ENCODE peak calls at places on chromosomes 11 and 22, in eight cellular contexts. C is ovary; U is CD4-positive, alpha-beta memory T cell; B is effector memory CD4-positive, alpha-beta T cell; T is C1 segment of cervical spinal cord; X is heart right ventricle; Q is activated T-helper 1 cell treated with anti-CD3 and anti-CD28 coated beads, Interleukin-2, amount 50 U/mL, for 16 hours; Y is skeletal muscle cell. J is an unnamed sample.

GRCh38 chr11:113796663-113797259 is 17.2 kb downstream of the CLDN25 start:
- DNase-seq in C (no peak), U (no peak), B (peak; percentile 5), T (peak; percentile 21), X (no peak), Q (no peak), Y (no peak), J (no peak)

GRCh38 chr11:28338371-28338770 is 230.2 kb downstream of the METTL15 start:
- DNase-seq in C (no peak), U (no peak), B (no peak), T (no peak), X (no peak), Q (no peak), Y (no peak), J (no peak)

GRCh38 chr11:8034604-8035224 is 46.3 kb upstream of the TUB start:
- DNase-seq in C (no peak), U (no peak), B (no peak), T (no peak), X (no peak), Q (no peak), Y (no peak), J (no peak)

GRCh38 chr11:103528046-103528445 is 418.8 kb downstream of the DYNC2H1 start:
- DNase-seq in C (no peak), U (no peak), B (no peak), T (no peak), X (no peak), Q (no peak), Y (no peak), J (no peak)

GRCh38 chr11:85913486-85913885 is 58.3 kb downstream of the CCDC83 start:
- DNase-seq in C (no peak), U (no peak), B (no peak), T (no peak), X (no peak), Q (no peak), Y (no peak), J (no peak)

GRCh38 chr22:27717094-27717493 is 84.5 kb downstream of the MN1 start:
- DNase-seq in C (no peak), U (no peak), B (no peak), T (no peak), X (no peak), Q (no peak), Y (no peak), J (no peak)

GRCh38 chr11:8790964-8791363 is 108.4 kb downstream of the RPL27A start:
- DNase-seq in C (no peak), U (no peak), B (no peak), T (no peak), X (no peak), Q (no peak), Y (no peak), J (no peak)

GRCh38 chr11:84824624-84825023 is 802.5 kb downstream of the DLG2 start:
- DNase-seq in C (no peak), U (no peak), B (no peak), T (no peak), X (no peak), Q (no peak), Y (no peak), J (no peak)

GRCh38 chr11:1043563-1044096 is 7.1 kb upstream of the MUC6 start:
- DNase-seq in C (no peak), U (no peak), B (no peak), T (no peak), X (no peak), Q (no peak), Y (no peak), J (no peak)

GRCh38 chr11:128151338-128151737 is 436.0 kb downstream of the ETS1 start:
- DNase-seq in C (no peak), U (no peak), B (no peak), T (no peak), X (no peak), Q (no peak), Y (no peak), J (no peak)

GRCh38 chr11:110710520-110711381 is 1.5 kb downstream of the ARHGAP20 start:
- DNase-seq in C (peak; percentile 50), U (no peak), B (no peak), T (peak; percentile 38), X (peak; percentile 24), Q (no peak), Y (no peak), J (no peak)

GRCh38 chr11:2929880-2930704 is 872 bp upstream of the PHLDA2 start:
- DNase-seq in C (peak; percentile 54), U (no peak), B (no peak), T (no peak), X (peak; percentile 27), Q (no peak), Y (no peak), J (no peak)

GRCh38 chr22:30192427-30192826 is 54.1 kb downstream of the LIF start:
- DNase-seq in C (no peak), U (no peak), B (no peak), T (no peak), X (no peak), Q (no peak), Y (no peak), J (no peak)

GRCh38 chr11:45960387-45961110 is 38.1 kb downstream of the LARGE2 start:
- DNase-seq in C (no peak), U (no peak), B (no peak), T (no peak), X (no peak), Q (no peak), Y (no peak), J (no peak)

GRCh38 chr11:115301029-115301428 is 203.2 kb downstream of the CADM1 start:
- DNase-seq in C (no peak), U (no peak), B (no peak), T (no peak), X (no peak), Q (no peak), Y (no peak), J (no peak)

GRCh38 chr22:23066200-23067022 is 3.9 kb upstream of the GNAZ start:
- DNase-seq in C (peak; percentile 16), U (no peak), B (no peak), T (no peak), X (peak; percentile 2), Q (no peak), Y (no peak), J (no peak)

GRCh38 chr22:39818050-39818449 is 75.5 kb downstream of the ENTHD1 start:
- DNase-seq in C (no peak), U (no peak), B (no peak), T (no peak), X (no peak), Q (no peak), Y (peak; percentile 55), J (no peak)

J was measured in T-helper 22 cell.